ENCODE peak calls at places on chromosome 6, in four cellular contexts. Q is HCT116, K is fibroblast of lung, Y is GM23248. A is an unnamed sample. For H3K79me2, the result is how much of the 10 kb centered on the place peaks cover.

GRCh38 chr6:101393291-101394251 is at the start of gene GRIK2:
- DNase-seq in Q (no peak), K (no peak), Y (peak), A (peak)

GRCh38 chr6:134979142-134979541 is 29.2 kb upstream of the ALDH8A1 start:
- DNase-seq in Q (no peak), K (no peak), Y (no peak), A (no peak)

GRCh38 chr6:128952902-128953301 is 70.0 kb downstream of the LAMA2 start:
- DNase-seq in Q (no peak), K (no peak), Y (no peak), A (no peak)

GRCh38 chr6:112189494-112189893 is 64.9 kb downstream of the LAMA4 start:
- DNase-seq in Q (no peak), K (peak), Y (peak), A (peak)

GRCh38 chr6:20712011-20712410 is 177.8 kb downstream of the CDKAL1 start:
- DNase-seq in Q (no peak), K (no peak), Y (no peak), A (no peak)

GRCh38 chr6:147922764-147923163 is 414.3 kb downstream of the SAMD5 start:
- DNase-seq in Q (no peak), K (no peak), Y (no peak), A (no peak)

GRCh38 chr6:167831281-167831680 is 4.6 kb downstream of the AFDN start:
- DNase-seq in Q (no peak), K (peak), Y (no peak), A (no peak)

GRCh38 chr6:7728855-7729590 is 3.1 kb downstream of the BMP6 start:
- DNase-seq in Q (no peak), K (no peak), Y (peak), A (no peak)

GRCh38 chr6:111706841-111707391 is 101.2 kb upstream of the TRAF3IP2 start:
- DNase-seq in Q (no peak), K (no peak), Y (no peak), A (no peak)

GRCh38 chr6:146258206-146258605 is 229.3 kb downstream of the GRM1 start:
- DNase-seq in Q (no peak), K (no peak), Y (peak), A (no peak)

GRCh38 chr6:106765496-106765895 is 136.1 kb downstream of the QRSL1 start:
- DNase-seq in Q (no peak), K (no peak), Y (no peak), A (no peak)

GRCh38 chr6:84998223-84998622 is 233.8 kb upstream of the TBX18 start:
- DNase-seq in Q (no peak), K (no peak), Y (no peak), A (no peak)

GRCh38 chr6:36130672-36131516 is 581 bp downstream of the MAPK13 start:
- DNase-seq in Q (peak), K (no peak), Y (peak), A (peak)

GRCh38 chr6:17352302-17352701 is 41.1 kb upstream of the CAP2 start:
- DNase-seq in Q (no peak), K (no peak), Y (peak), A (no peak)

GRCh38 chr6:54010340-54011276 is 100.6 kb upstream of the MLIP start:
- DNase-seq in Q (no peak), K (peak), Y (no peak), A (no peak)

GRCh38 chr6:109515781-109516409 is 32.9 kb upstream of the ZBTB24 start:
- DNase-seq in Q (no peak), K (peak), Y (peak), A (no peak)

DNA sequence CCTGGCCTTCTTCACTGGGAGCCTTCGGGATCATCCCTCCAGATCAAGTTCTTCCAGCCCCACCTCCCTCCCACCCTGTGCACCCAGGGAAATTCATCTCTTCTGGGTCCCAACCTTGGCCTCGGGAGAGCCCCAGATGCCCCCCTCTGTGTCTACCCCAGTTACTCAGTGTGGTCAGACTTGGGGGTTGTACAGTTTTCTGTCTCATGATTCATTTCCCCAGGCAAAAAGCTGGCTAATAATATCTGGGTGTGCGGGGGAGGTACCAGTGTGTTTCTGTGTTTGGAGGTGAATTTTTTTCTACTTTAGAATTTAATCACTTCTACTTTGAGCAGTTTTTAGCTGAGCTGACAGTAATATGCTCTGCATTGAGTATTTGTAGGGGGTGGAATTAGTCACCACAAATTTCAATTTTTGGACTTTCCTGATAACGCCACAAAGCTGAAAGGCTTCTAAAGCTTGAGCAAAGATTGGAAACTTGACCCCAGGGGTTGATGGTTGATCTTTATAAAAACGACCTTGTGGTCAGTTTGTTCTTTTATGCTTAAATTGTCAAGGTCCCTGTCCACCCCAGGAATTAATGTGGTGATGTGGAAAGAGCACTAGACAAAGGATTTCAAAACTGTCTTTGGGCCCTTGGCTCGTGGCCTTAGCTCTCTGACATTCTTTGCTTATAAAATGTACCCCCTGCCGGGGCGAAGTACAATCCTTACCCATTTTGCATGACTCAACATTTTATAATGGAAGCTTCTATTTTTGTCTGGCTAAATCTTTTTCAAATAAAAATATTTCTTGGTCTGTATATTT is 284.7 kb upstream of the TAB2 start:
- DNase-seq in Q (no peak), K (peak), Y (peak), A (peak)
- H3K4me3 ChIP-seq in Q (no peak), K (no peak), Y (peak), A (peak)

GRCh38 chr6:156909212-156910010 is 132.2 kb downstream of the ARID1B start:
- DNase-seq in Q (no peak), K (no peak), Y (no peak), A (no peak)
- H3K79me2 ChIP-seq in Q (under half), K (under half), Y (half or more), A (under half)

GRCh38 chr6:43248107-43248506 is 4.8 kb downstream of the TTBK1 start:
- DNase-seq in Q (no peak), K (no peak), Y (no peak), A (no peak)
- H3K4me3 ChIP-seq in Q (no peak), K (no peak), Y (no peak), A (no peak)

DNA sequence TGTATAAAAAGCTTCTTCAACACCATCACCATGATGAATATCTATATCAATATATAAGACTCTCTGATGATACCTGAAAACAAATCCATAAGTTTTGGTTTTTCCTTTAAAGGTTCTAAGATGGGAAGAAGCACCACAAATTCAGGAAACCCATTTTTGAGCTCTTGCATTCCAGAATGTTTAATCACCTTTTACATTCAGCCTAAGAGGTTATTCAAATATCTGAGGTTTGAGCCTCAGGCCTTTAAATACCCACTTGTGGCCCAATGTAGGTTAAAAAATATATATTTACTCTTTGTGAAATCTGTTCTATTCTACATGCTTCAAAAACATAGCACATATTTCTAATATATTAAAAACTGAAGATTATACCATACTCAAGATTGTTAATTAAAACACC is 17.6 kb downstream of the HDAC2 start:
- DNase-seq in Q (no peak), K (peak), Y (peak), A (no peak)
- H3K79me2 ChIP-seq in Q (half or more), K (under half), Y (half or more), A (half or more)

GRCh38 chr6:122461885-122462284 is 9.7 kb downstream of the SERINC1 start:
- DNase-seq in Q (no peak), K (no peak), Y (no peak), A (no peak)

GRCh38 chr6:122454673-122455072 is 16.9 kb downstream of the SERINC1 start:
- DNase-seq in Q (no peak), K (no peak), Y (no peak), A (no peak)

GRCh38 chr6:122458087-122458486 is 13.5 kb downstream of the SERINC1 start:
- DNase-seq in Q (no peak), K (no peak), Y (no peak), A (no peak)

DNA sequence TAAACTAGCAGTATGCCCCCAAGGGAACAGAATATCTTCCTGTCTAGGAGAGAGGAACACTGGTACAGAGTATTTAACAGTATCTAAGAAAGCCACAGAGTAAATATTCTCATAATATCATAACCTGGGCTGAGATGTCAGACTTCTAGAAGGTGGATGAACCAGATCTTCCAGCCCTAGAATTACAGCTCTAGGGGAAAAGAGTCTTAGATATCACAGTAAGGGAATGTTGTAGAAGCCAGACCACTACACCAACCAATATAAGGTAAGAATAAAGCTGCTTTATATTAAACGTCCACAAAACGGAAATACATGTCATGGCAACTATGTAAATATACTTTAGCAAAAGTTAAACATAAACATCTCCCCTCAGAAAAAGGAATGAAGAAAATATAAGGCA is 12.4 kb downstream of the SERINC1 start:
- DNase-seq in Q (no peak), K (no peak), Y (no peak), A (no peak)
- H3K4me3 ChIP-seq in Q (no peak), K (no peak), Y (no peak), A (no peak)